ENCODE peak calls at places on chromosomes 4 and X, in eight cellular contexts. F is pancreas, L is hepatocyte, U is RWPE2, A is astrocyte, Z is right atrium auricular region, X is fibroblast of lung, R is body of pancreas. B is an unnamed sample.

GRCh38 chr4:66929748-66930147 is 615.6 kb downstream of the CENPC start:
- DNase-seq in F (no peak), L (no peak), U (no peak), A (no peak), Z (no peak), X (no peak), R (no peak), B (no peak)

GRCh38 chr4:189828298-189828697 is 112.4 kb upstream of the FRG1 start:
- DNase-seq in F (no peak), L (no peak), U (no peak), A (no peak), Z (no peak), X (no peak), R (no peak), B (no peak)

GRCh38 chr4:98446499-98447375 is 185.6 kb downstream of the RAP1GDS1 start:
- DNase-seq in F (no peak), L (no peak), U (peak; percentile 68), A (peak; percentile 95), Z (no peak), X (peak; percentile 96), R (no peak), B (no peak)

GRCh38 chrX:4547218-4547836 is 833.9 kb upstream of the PRKX start:
- DNase-seq in F (peak; percentile 58), L (peak; percentile 74), U (no peak), A (peak; percentile 2), Z (peak; percentile 62), X (peak; percentile 23), R (peak; percentile 48), B (no peak)

GRCh38 chr4:35725131-35725530 is 519.2 kb downstream of the ARAP2 start:
- DNase-seq in F (no peak), L (no peak), U (no peak), A (no peak), Z (no peak), X (no peak), R (no peak), B (no peak)

GRCh38 chrX:154135458-154136229 is 8.4 kb upstream of the OPN1LW start:
- DNase-seq in F (no peak), L (no peak), U (no peak), A (no peak), Z (no peak), X (no peak), R (no peak), B (no peak)

GRCh38 chr4:92265066-92265465 is 38.7 kb upstream of the GRID2 start:
- DNase-seq in F (no peak), L (no peak), U (no peak), A (peak; percentile 1), Z (no peak), X (peak; percentile 2), R (no peak), B (no peak)

GRCh38 chr4:176769519-176769918 is 23.2 kb downstream of the VEGFC start:
- DNase-seq in F (no peak), L (no peak), U (no peak), A (peak; percentile 98), Z (no peak), X (peak; percentile 98), R (no peak), B (peak; percentile 62)

GRCh38 chrX:28133763-28134162 is 152.5 kb upstream of the DCAF8L1 start:
- DNase-seq in F (no peak), L (no peak), U (no peak), A (no peak), Z (no peak), X (no peak), R (no peak), B (no peak)

GRCh38 chrX:39152106-39152649 is 350.9 kb downstream of the MID1IP1 start:
- DNase-seq in F (peak; percentile 52), L (peak; percentile 28), U (no peak), A (no peak), Z (no peak), X (no peak), R (peak; percentile 58), B (no peak)

GRCh38 chr4:149793459-149793858 is 22.2 kb downstream of the IQCM start:
- DNase-seq in F (no peak), L (no peak), U (no peak), A (peak; percentile 21), Z (no peak), X (peak; percentile 34), R (no peak), B (no peak)

GRCh38 chrX:14356401-14356800 is 172.9 kb upstream of the GLRA2 start:
- DNase-seq in F (no peak), L (no peak), U (no peak), A (no peak), Z (no peak), X (peak; percentile 1), R (no peak), B (peak; percentile 39)

GRCh38 chrX:65596270-65596669 is 61.7 kb upstream of the LAS1L start:
- DNase-seq in F (no peak), L (no peak), U (no peak), A (peak; percentile 53), Z (no peak), X (peak; percentile 66), R (no peak), B (no peak)

GRCh38 chrX:71111141-71111843 is at the start of gene IL2RG:
- DNase-seq in F (no peak), L (peak; percentile 56), U (no peak), A (no peak), Z (no peak), X (no peak), R (no peak), B (no peak)

GRCh38 chr4:103060453-103061148 is 16.0 kb downstream of the SLC9B2 start:
- DNase-seq in F (no peak), L (no peak), U (no peak), A (no peak), Z (no peak), X (no peak), R (no peak), B (no peak)
- H3K4me3 ChIP-seq in F (no peak overlapping the region), L (no peak overlapping the region), U (no peak overlapping the region), A (no peak overlapping the region), Z (no peak overlapping the region), X (no peak overlapping the region), R (no peak overlapping the region), B (no peak overlapping the region)

DNA sequence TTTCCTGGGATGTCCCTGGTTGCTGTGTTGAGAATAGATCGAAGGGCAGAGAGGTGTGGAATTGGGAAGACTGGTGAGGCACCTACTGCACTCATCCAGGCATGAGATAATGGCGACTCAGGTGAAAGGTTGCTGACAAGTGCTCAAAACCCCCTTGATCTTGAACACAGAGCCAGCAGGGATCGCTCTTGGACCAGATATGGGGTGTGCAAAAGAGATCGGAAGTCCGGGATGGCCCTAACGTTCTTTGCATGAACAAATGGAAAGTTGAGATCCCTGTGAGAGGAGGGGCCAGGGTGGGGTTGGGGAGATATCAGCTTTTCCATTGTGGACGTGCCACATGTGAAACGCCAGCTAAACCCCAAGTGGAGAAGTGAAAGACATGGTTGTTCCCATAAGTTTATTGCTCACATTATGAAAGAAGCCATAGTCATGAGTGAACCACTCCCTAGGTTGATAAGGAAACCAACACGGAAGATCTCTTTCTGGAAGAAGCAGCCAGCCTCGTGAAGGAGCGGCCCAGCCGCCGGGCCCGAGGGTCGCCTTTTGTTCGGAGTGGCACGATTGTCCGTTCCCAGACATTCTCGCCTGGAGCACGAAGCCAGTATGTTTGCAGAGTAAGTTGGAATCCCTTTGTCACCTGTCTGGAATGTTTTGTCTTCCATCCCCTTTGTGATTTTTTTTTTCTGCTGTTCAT is 22.6 kb upstream of the CLCN4 start:
- DNase-seq in F (no peak), L (no peak), U (no peak), A (no peak), Z (no peak), X (no peak), R (no peak), B (no peak)
- H3K36me3 ChIP-seq in F (no peaks in the 10 kb centered on the region), L (no peaks in the 10 kb centered on the region), U (no peaks in the 10 kb centered on the region), A (no peaks in the 10 kb centered on the region), Z (peaks cover 10% of the 10 kb centered on the region), X (no peaks in the 10 kb centered on the region), R (no peaks in the 10 kb centered on the region), B (peaks cover 9% of the 10 kb centered on the region)

GRCh38 chr4:54315561-54315960 is 86.5 kb downstream of the PDGFRA start:
- DNase-seq in F (no peak), L (no peak), U (no peak), A (no peak), Z (no peak), X (no peak), R (no peak), B (no peak)

GRCh38 chr4:54316139-54316538 is 87.0 kb downstream of the PDGFRA start:
- DNase-seq in F (no peak), L (no peak), U (no peak), A (no peak), Z (no peak), X (no peak), R (no peak), B (no peak)

GRCh38 chr4:54320826-54321320 is 91.8 kb downstream of the PDGFRA start:
- DNase-seq in F (no peak), L (no peak), U (no peak), A (no peak), Z (no peak), X (no peak), R (no peak), B (no peak)

GRCh38 chr4:54318904-54319303 is 89.8 kb downstream of the PDGFRA start:
- DNase-seq in F (no peak), L (peak; percentile 75), U (no peak), A (peak; percentile 22), Z (no peak), X (peak; percentile 44), R (no peak), B (no peak)

GRCh38 chr4:54317690-54318089 is 88.6 kb downstream of the PDGFRA start:
- DNase-seq in F (no peak), L (no peak), U (no peak), A (no peak), Z (no peak), X (no peak), R (no peak), B (no peak)
- TF ChIP-seq CTCF in F (no peak), L (no peak), U (no peak), A (no peak), Z (no peak), X (no peak), R (no peak), B (no peak)

GRCh38 chr4:188433916-188434315 is 294.7 kb downstream of the TRIML1 start:
- DNase-seq in F (no peak), L (no peak), U (no peak), A (no peak), Z (no peak), X (no peak), R (no peak), B (no peak)

GRCh38 chr4:188429965-188430364 is 290.7 kb downstream of the TRIML1 start:
- DNase-seq in F (no peak), L (no peak), U (no peak), A (no peak), Z (no peak), X (no peak), R (no peak), B (no peak)

GRCh38 chr4:188430384-188430783 is 291.1 kb downstream of the TRIML1 start:
- DNase-seq in F (no peak), L (no peak), U (no peak), A (no peak), Z (no peak), X (no peak), R (no peak), B (no peak)

GRCh38 chr4:188432328-188432727 is 293.1 kb downstream of the TRIML1 start:
- DNase-seq in F (no peak), L (no peak), U (no peak), A (no peak), Z (no peak), X (no peak), R (no peak), B (no peak)

DNA sequence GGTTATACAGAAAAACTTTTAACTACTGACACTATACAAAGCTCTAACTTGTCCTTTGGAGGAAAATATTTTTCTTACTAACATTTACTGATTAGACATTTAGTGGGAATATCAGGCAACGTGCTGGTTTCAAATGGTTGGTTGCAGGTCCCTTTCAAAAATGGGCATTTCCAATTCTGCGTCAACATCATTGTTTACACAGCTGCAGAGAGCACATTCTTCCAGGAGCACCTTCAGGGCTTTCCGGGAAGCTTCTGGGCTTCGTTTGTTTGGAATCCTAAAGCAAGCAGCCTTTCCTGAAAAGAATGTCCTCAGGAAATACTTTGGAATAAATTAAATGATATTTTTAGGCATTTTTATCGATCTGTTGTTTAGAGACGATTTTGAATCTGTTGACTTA is 289.7 kb downstream of the TRIML1 start:
- DNase-seq in F (peak; percentile 27), L (no peak), U (no peak), A (no peak), Z (no peak), X (no peak), R (peak; percentile 26), B (no peak)
- H3K4me3 ChIP-seq in F (no peak overlapping the region), L (no peak overlapping the region), U (no peak overlapping the region), A (no peak overlapping the region), Z (no peak overlapping the region), X (no peak overlapping the region), R (no peak overlapping the region), B (no peak overlapping the region)

B was measured in BJ.